ENCODE peak calls at places on chromosomes 7 and 10, in four cellular contexts. W is CD4-positive, alpha-beta T cell; C is psoas muscle; M is astrocyte of the spinal cord. L is an unnamed sample.

GRCh38 chr10:109978481-109978880 is 29.3 kb upstream of the ADD3 start:
- DNase-seq in W (peak; percentile 40), C (no peak), M (peak; percentile 48), L (peak; percentile 63)

GRCh38 chr7:77760809-77761453 is 37.3 kb downstream of the TMEM60 start:
- DNase-seq in M (no peak), C (no peak), W (no peak), L (no peak)

GRCh38 chr7:33724201-33724600 is 181.1 kb upstream of the BMPER start:
- DNase-seq in W (no peak), M (no peak), C (no peak), L (no peak)

GRCh38 chr10:17257466-17258321 is 29.7 kb downstream of the VIM start:
- DNase-seq in W (peak; percentile 30), C (no peak), M (peak; percentile 79), L (no peak)

GRCh38 chr10:21092683-21093524 is 195.8 kb upstream of the NEBL start:
- DNase-seq in C (no peak), M (no peak), W (no peak), L (no peak)

GRCh38 chr10:45181483-45181882 is 133.9 kb downstream of the OR13A1 start:
- DNase-seq in M (peak; percentile 19), C (no peak), W (no peak), L (no peak)

GRCh38 chr7:123673752-123674398 is 18.2 kb downstream of the LMOD2 start:
- DNase-seq in W (no peak), C (no peak), M (no peak), L (no peak)

GRCh38 chr10:9635691-9636090 is 1382.0 kb upstream of the CELF2 start:
- DNase-seq in C (no peak), W (no peak), M (peak; percentile 78), L (no peak)

GRCh38 chr10:30013684-30014246 is 45.6 kb downstream of the JCAD start:
- DNase-seq in W (no peak), C (peak; percentile 78), M (peak; percentile 73), L (no peak)

GRCh38 chr7:98133621-98134266 is 27.1 kb downstream of the LMTK2 start:
- DNase-seq in W (no peak), M (peak; percentile 17), C (no peak), L (no peak)

GRCh38 chr10:17003151-17003550 is 126.5 kb downstream of the CUBN start:
- DNase-seq in M (peak; percentile 95), W (peak; percentile 37), C (no peak), L (peak; percentile 31)